ENCODE peak calls at places on chromosomes 16 and 17, in ten cellular contexts. G is PC-9; O is CD8-positive, alpha-beta T cell; D is fibroblast of lung; C is H9; F is GM13976; J is mucosa of descending colon; N is Peyer's patch; U is GM12878; V is HFFc6. W is an unnamed sample.

GRCh38 chr16:56048425-56049100 is 142.7 kb upstream of the GNAO1 start:
- DNase-seq in G (no peak), O (no peak), D (no peak), C (no peak), F (peak; percentile 41), J (no peak), N (no peak), U (peak; percentile 27), V (no peak), W (peak; percentile 13)

GRCh38 chr16:15874745-15875314 is 13.6 kb downstream of the CEP20 start:
- DNase-seq in G (peak; percentile 39), O (no peak), D (peak; percentile 64), C (peak; percentile 57), F (no peak), J (peak; percentile 79), N (peak; percentile 72), U (no peak), V (peak; percentile 57), W (no peak)

GRCh38 chr17:82055023-82055964 is 3.6 kb downstream of the GPS1 start:
- DNase-seq in G (no peak), O (no peak), D (no peak), C (no peak), F (no peak), J (no peak), N (no peak), U (no peak), V (no peak), W (no peak)

GRCh38 chr16:13957197-13958078 is 37.5 kb downstream of the ERCC4 start:
- DNase-seq in G (peak; percentile 98), O (no peak), D (peak; percentile 98), C (no peak), F (peak; percentile 56), J (peak; percentile 55), N (peak; percentile 86), U (peak; percentile 56), V (peak; percentile 93), W (peak; percentile 64)

GRCh38 chr16:19520861-19521331 is 1.0 kb downstream of the GDE1 start:
- DNase-seq in G (peak; percentile 91), O (no peak), D (peak; percentile 58), C (no peak), F (peak; percentile 36), J (peak; percentile 63), N (peak; percentile 69), U (peak; percentile 27), V (no peak), W (no peak)

GRCh38 chr17:49579522-49579921 is 3.9 kb downstream of the NXPH3 start:
- DNase-seq in G (no peak), O (no peak), D (no peak), C (no peak), F (no peak), J (no peak), N (no peak), U (no peak), V (no peak), W (no peak)

GRCh38 chr17:2911035-2911754 is 115.0 kb downstream of the RAP1GAP2 start:
- DNase-seq in G (no peak), O (no peak), D (no peak), C (no peak), F (no peak), J (no peak), N (no peak), U (no peak), V (no peak), W (no peak)

GRCh38 chr17:66165537-66166123 is 26.3 kb downstream of the CEP112 start:
- DNase-seq in G (no peak), O (no peak), D (peak; percentile 46), C (no peak), F (peak; percentile 63), J (peak; percentile 30), N (no peak), U (peak; percentile 5), V (peak; percentile 66), W (peak; percentile 8)

DNA sequence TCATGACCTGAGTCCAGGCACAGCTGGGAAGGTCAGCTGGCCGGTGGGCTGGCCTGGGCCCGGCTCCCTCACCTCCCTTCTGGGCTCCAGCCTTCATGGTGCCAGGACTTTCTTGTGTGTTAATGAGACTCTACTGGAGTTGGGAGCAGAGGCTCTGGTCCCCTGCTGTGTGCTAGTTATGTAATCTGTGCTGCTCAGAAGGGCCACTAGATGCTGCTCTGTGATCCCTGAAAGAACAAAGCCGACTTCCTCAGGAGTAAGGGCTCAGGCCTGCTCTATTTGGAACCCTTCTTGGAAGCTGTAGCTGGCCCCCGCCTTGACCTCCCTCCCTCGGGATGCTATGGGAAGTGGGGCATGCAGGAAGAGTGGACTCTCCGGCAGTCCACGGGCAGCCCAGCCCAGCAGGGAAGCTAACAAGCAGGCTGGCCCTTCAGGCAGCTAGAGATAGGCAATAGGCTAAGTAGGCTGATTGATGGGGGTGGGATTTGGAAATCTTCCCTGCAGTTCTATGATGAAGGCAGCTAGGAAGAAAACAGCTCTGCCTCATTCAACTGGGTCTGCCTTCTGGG is 3.3 kb upstream of the CDK5R1 start:
- DNase-seq in G (peak; percentile 53), O (no peak), D (peak; percentile 67), C (peak; percentile 92), F (peak; percentile 83), J (peak; percentile 39), N (peak; percentile 70), U (no peak), V (peak; percentile 61), W (no peak)
- TF ChIP-seq CTCF in G (peak; percentile 61), O (peak; percentile 79), D (peak; percentile 72), C (peak; percentile 70), F (peak; percentile 81), J (peak; percentile 13), N (peak; percentile 71), U (peak; percentile 97), V (peak; percentile 75), W (peak; percentile 97)

GRCh38 chr16:81937305-81938038 is 73.8 kb downstream of the SDR42E1 start:
- DNase-seq in G (no peak), O (no peak), D (peak; percentile 20), C (peak; percentile 38), F (peak; percentile 3), J (no peak), N (no peak), U (no peak), V (no peak), W (no peak)

GRCh38 chr16:81945665-81946064 is 65.6 kb downstream of the SDR42E1 start:
- DNase-seq in G (no peak), O (no peak), D (peak; percentile 86), C (no peak), F (no peak), J (no peak), N (no peak), U (no peak), V (peak; percentile 45), W (no peak)

GRCh38 chr16:81938331-81939163 is 72.7 kb downstream of the SDR42E1 start:
- DNase-seq in G (no peak), O (no peak), D (no peak), C (peak; percentile 19), F (peak; percentile 3), J (no peak), N (no peak), U (no peak), V (no peak), W (no peak)

GRCh38 chr16:81939164-81940067 is 71.9 kb downstream of the SDR42E1 start:
- DNase-seq in G (no peak), O (no peak), D (no peak), C (peak; percentile 73), F (peak; percentile 4), J (no peak), N (no peak), U (no peak), V (no peak), W (no peak)

GRCh38 chr16:81940781-81941560 is 70.3 kb downstream of the SDR42E1 start:
- DNase-seq in G (peak; percentile 64), O (no peak), D (peak; percentile 87), C (no peak), F (peak; percentile 3), J (no peak), N (no peak), U (no peak), V (peak; percentile 67), W (no peak)
- TF ChIP-seq CTCF in G (peak; percentile 74), O (peak; percentile 25), D (peak; percentile 35), C (peak; percentile 72), F (no peak), J (no peak), N (peak; percentile 40), U (peak; percentile 27), V (peak; percentile 75), W (no peak)

DNA sequence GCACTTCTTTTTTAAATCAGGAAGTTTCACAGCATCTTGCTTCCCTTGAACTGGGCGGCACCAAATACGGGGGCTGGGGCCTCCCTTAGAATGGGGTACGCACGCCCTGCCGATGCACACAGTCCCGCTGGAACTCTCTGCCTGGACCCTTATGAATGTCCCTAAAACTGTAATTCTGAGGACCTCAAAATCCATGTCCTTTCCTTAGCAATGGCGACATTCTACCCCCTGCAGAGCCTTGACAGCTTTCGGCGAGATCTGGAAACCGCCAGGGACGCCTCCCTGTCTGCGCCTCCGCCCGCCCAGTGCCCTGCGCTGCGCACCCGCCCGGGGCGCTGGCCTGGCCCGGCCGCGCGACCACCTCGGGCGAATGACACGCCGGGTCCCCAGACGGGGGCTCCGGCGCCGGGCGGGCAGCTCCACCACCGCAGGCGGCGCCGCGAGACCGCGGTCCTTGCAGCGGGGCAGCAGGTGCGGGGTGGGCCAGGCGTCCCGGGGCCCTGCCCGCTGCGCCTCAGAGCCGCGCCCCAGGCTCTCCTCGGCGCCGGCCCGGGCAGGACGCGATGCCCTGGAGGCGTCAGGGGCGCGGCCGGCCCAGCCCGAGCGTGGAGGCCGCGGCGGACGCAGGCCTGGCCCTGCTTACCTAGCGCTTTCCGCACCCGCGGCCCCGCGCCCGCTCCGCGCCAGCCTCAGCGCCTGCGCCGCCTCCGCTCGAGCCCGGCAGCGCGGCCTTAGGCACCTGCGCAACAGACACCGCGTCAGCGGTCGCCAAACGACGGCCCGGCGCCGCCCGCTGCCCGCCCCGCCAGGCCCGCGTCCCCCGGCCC is 548 bp downstream of the HAGH start:
- DNase-seq in G (no peak), O (peak; percentile 50), D (peak; percentile 58), C (no peak), F (peak; percentile 89), J (peak; percentile 63), N (peak; percentile 80), U (no peak), V (peak; percentile 6), W (no peak)
- TF ChIP-seq CTCF in G (no peak), O (no peak), D (no peak), C (no peak), F (no peak), J (no peak), N (no peak), U (no peak), V (peak; percentile 11), W (peak; percentile 7)

DNA sequence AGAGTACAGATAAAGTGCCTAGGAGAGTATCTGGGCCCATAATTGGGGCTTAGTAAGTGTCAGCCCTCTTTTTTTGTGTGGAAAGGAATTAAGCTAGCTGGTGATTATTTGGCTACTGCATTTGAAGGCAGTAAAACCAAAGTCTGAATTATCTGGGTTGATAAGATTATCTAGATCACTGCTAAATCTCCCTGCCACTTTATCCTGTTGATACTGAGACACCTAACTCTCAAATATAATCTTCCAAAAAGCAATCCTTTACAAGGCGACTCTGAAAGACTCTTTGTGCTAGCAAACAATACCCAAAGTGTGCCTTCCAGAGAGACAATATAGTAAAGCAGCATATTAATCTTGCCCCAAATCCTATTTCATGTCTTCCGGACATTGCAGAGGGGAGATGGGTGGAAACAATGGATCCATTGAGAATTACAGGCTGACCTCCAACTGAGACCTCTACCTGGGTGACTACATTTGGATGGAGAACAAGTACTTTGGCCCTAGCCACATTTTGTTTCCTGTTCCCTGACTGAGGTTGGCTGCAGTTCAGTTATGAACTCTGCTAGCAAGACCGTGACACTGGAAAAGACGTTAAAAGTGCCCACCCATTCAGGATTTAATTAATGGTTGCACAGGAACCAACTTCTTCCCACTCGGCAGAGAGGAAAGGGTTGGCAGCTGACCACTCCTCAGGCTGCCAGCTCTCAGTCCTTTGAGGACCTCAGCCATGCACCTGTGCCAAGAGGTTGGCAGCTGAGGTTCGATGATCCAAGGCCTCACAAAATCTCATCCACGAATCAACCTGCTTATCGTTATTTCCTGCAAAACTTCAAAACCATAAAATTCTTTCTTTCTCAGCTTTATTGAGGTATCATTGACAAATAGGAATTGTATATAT is 72.6 kb downstream of the SYCE1L start:
- DNase-seq in G (no peak), O (no peak), D (no peak), C (no peak), F (no peak), J (no peak), N (no peak), U (no peak), V (no peak), W (no peak)
- TF ChIP-seq CTCF in G (no peak), O (no peak), D (no peak), C (no peak), F (no peak), J (no peak), N (no peak), U (no peak), V (no peak), W (no peak)

W was measured in GM12864.